ENCODE peak calls at places on chromosomes 7 and 10, in five cellular contexts. X is HS-5, R is HFFc6, L is OCI-LY7, T is mucosa of gallbladder. U is an unnamed sample.

GRCh38 chr7:30468791-30469190 is 9.8 kb downstream of the NOD1 start:
- DNase-seq in R (no peak), L (no peak), X (no peak), T (peak; percentile 40), U (peak; percentile 30)

GRCh38 chr7:37432240-37432917 is 16.3 kb downstream of the ELMO1 start:
- DNase-seq in R (no peak), T (no peak), L (no peak), X (no peak), U (no peak)

GRCh38 chr10:48194830-48195229 is 79.7 kb downstream of the FRMPD2 start:
- DNase-seq in T (peak; percentile 71), L (no peak), X (no peak), R (no peak), U (no peak)

GRCh38 chr7:50867048-50867383 is 84.3 kb upstream of the GRB10 start:
- DNase-seq in R (no peak), X (no peak), L (no peak), T (no peak), U (no peak)

GRCh38 chr7:121803041-121803440 is 69.9 kb upstream of the PTPRZ1 start:
- DNase-seq in X (no peak), L (no peak), R (no peak), T (no peak), U (no peak)

GRCh38 chr7:30207376-30207775 is 72.6 kb downstream of the MTURN start:
- DNase-seq in R (no peak), L (no peak), X (no peak), T (no peak), U (no peak)

GRCh38 chr10:98269435-98269912 is 1.5 kb upstream of the LOXL4 start:
- DNase-seq in R (peak; percentile 76), T (peak; percentile 89), X (peak; percentile 70), L (no peak), U (peak; percentile 52)

GRCh38 chr10:85148693-85149640 is 820.6 kb downstream of the CCSER2 start:
- DNase-seq in L (no peak), X (no peak), T (no peak), R (no peak), U (no peak)

U was measured in testis.